ENCODE peak calls at places on chromosomes 3 and 15, in seven cellular contexts. D is HL-60, Z is K562, O is GM12878, V is HepG2, K is HCT116, Q is GM23338. E is an unnamed sample.
A peak's percentile ranks its signal among the peaks of the same experiment; 100 is the strongest.

GRCh38 chr3:73084170-73084569 is 22.7 kb downstream of the EBLN2 start:
- DNase-seq in D (no peak), Z (no peak), O (no peak), V (no peak), K (no peak), Q (no peak), E (no peak)

GRCh38 chr15:62625421-62626033 is 417.0 kb upstream of the TPM1 start:
- DNase-seq in D (no peak), Z (no peak), O (no peak), V (no peak), K (no peak), Q (no peak), E (no peak)

GRCh38 chr3:182486459-182486858 is 306.8 kb upstream of the ATP11B start:
- DNase-seq in D (no peak), Z (no peak), O (no peak), V (no peak), K (no peak), Q (no peak), E (no peak)

GRCh38 chr3:34140606-34141005 is 342.2 kb downstream of the PDCD6IP start:
- DNase-seq in D (no peak), Z (no peak), O (no peak), V (no peak), K (no peak), Q (no peak), E (no peak)

GRCh38 chr3:11995061-11995460 is 9.1 kb upstream of the SYN2 start:
- DNase-seq in D (no peak), Z (no peak), O (no peak), V (no peak), K (no peak), Q (peak; percentile 64), E (no peak)

GRCh38 chr3:170513674-170514073 is 72.2 kb downstream of the SLC7A14 start:
- DNase-seq in D (no peak), Z (no peak), O (no peak), V (no peak), K (no peak), Q (no peak), E (no peak)

GRCh38 chr3:189967254-189967865 is 153.3 kb downstream of the P3H2 start:
- DNase-seq in D (peak; percentile 26), Z (peak; percentile 36), O (no peak), V (peak; percentile 48), K (peak; percentile 44), Q (peak; percentile 88), E (peak; percentile 75)

GRCh38 chr3:28940530-28940929 is 340.3 kb upstream of the RBMS3 start:
- DNase-seq in D (no peak), Z (no peak), O (peak; percentile 33), V (no peak), K (no peak), Q (no peak), E (no peak)

GRCh38 chr15:52020253-52021085 is 1.4 kb downstream of the MAPK6 start:
- DNase-seq in D (no peak), Z (no peak), O (no peak), V (no peak), K (no peak), Q (no peak), E (no peak)

GRCh38 chr3:170437151-170437550 is 18.5 kb downstream of the CLDN11 start:
- DNase-seq in D (no peak), Z (no peak), O (no peak), V (no peak), K (no peak), Q (no peak), E (no peak)

GRCh38 chr3:55963611-55964010 is 476.5 kb upstream of the WNT5A start:
- DNase-seq in D (no peak), Z (no peak), O (no peak), V (no peak), K (no peak), Q (no peak), E (no peak)

GRCh38 chr3:23819599-23820360 is 14.0 kb downstream of the UBE2E1 start:
- DNase-seq in D (no peak), Z (no peak), O (no peak), V (no peak), K (no peak), Q (no peak), E (no peak)

GRCh38 chr15:99729920-99730319 is 3.3 kb downstream of the LYSMD4 start:
- DNase-seq in D (peak; percentile 10), Z (no peak), O (no peak), V (no peak), K (no peak), Q (peak; percentile 64), E (peak; percentile 13)

GRCh38 chr3:108352176-108352575 is 55.8 kb downstream of the HHLA2 start:
- DNase-seq in D (no peak), Z (no peak), O (no peak), V (no peak), K (no peak), Q (no peak), E (no peak)

GRCh38 chr3:124395165-124395564 is 335.1 kb upstream of the UMPS start:
- DNase-seq in D (no peak), Z (no peak), O (no peak), V (no peak), K (no peak), Q (no peak), E (no peak)

GRCh38 chr3:9036327-9037112 is 73.2 kb upstream of the RAD18 start:
- DNase-seq in D (no peak), Z (no peak), O (no peak), V (no peak), K (no peak), Q (no peak), E (no peak)

GRCh38 chr3:81105761-81106160 is 655.7 kb downstream of the GBE1 start:
- DNase-seq in D (no peak), Z (no peak), O (no peak), V (no peak), K (no peak), Q (no peak), E (peak; percentile 25)

GRCh38 chr15:69760890-69761568 is 308.4 kb downstream of the RPLP1 start:
- DNase-seq in D (peak; percentile 97), Z (no peak), O (peak; percentile 62), V (peak; percentile 48), K (peak; percentile 86), Q (no peak), E (peak; percentile 17)

GRCh38 chr3:87949879-87950208 is 109.0 kb downstream of the CGGBP1 start:
- DNase-seq in D (no peak), Z (no peak), O (no peak), V (no peak), K (no peak), Q (no peak), E (no peak)

GRCh38 chr15:47374222-47374621 is 343.1 kb upstream of the SEMA6D start:
- DNase-seq in D (no peak), Z (no peak), O (no peak), V (no peak), K (no peak), Q (peak; percentile 70), E (no peak)

GRCh38 chr3:180973543-180973942 is 16.0 kb downstream of the DNAJC19 start:
- DNase-seq in D (no peak), Z (no peak), O (no peak), V (no peak), K (no peak), Q (no peak), E (no peak)

GRCh38 chr3:110806924-110807323 is 264.7 kb upstream of the NECTIN3 start:
- DNase-seq in D (no peak), Z (no peak), O (no peak), V (peak; percentile 4), K (no peak), Q (no peak), E (no peak)

GRCh38 chr3:177443469-177443868 is 246.2 kb upstream of the TBL1XR1 start:
- DNase-seq in D (no peak), Z (no peak), O (no peak), V (peak; percentile 12), K (peak; percentile 19), Q (no peak), E (peak; percentile 25)

GRCh38 chr15:67145307-67145610 is 79.9 kb downstream of the SMAD3 start:
- DNase-seq in D (no peak), Z (no peak), O (no peak), V (no peak), K (no peak), Q (no peak), E (no peak)

GRCh38 chr15:67146214-67146613 is 80.8 kb downstream of the SMAD3 start:
- DNase-seq in D (no peak), Z (no peak), O (no peak), V (peak; percentile 68), K (no peak), Q (no peak), E (no peak)

GRCh38 chr15:67143646-67144045 is 78.2 kb downstream of the SMAD3 start:
- DNase-seq in D (no peak), Z (no peak), O (no peak), V (no peak), K (no peak), Q (no peak), E (no peak)

GRCh38 chr15:67145710-67146109 is 80.3 kb downstream of the SMAD3 start:
- DNase-seq in D (no peak), Z (no peak), O (no peak), V (no peak), K (no peak), Q (no peak), E (no peak)

DNA sequence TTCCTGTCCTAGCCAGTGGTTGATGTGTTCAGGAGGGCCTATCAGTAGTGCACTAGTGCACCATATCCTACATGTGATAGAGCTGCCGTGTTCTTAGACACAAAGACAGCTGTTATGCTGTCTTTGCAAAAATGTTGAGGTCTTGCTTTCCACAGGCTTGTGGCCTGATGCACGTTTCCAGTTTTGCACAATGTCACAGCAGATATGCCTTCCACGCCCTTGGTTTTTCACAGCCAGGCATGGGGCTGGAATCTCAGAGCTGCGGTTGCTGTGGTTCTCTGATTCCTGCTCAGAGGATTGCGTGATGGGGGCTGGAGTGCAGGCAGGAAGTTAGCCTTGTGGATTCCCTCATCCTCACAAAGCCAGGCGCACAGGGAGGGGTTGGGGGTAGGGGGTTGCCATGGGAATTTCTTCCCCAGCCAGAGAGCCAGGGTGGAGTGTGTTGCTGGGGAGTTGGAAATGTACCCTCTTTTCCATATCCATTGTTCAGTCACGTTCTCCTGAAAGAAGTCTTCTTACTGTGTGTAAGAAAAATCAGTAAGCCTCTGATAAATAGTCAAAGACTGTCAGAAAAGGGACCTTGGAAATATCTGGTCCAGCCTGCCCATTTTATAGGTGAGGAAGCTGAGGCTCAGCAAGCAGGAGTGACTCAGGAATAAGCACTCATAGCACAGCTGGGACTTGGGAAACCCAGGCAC is 79.4 kb downstream of the SMAD3 start:
- DNase-seq in D (peak; percentile 74), Z (no peak), O (no peak), V (no peak), K (no peak), Q (peak; percentile 78), E (no peak)
- TF ChIP-seq POLR2AphosphoS5 in D (peak; percentile 86), Z (no peak), O (no peak), V (no peak), K (no peak), Q (no peak), E (no peak)

GRCh38 chr3:128074851-128075515 is 22.7 kb downstream of the SEC61A1 start:
- DNase-seq in D (no peak), Z (no peak), O (no peak), V (no peak), K (no peak), Q (no peak), E (no peak)
- H3K4me3 ChIP-seq in D (no peak overlapping the region), Z (peak overlapping the region; percentile 47), O (no peak overlapping the region), V (no peak overlapping the region), K (peak overlapping the region; percentile 52), Q (peak overlapping the region; percentile 68), E (peak overlapping the region; percentile 23)

GRCh38 chr3:143822374-143822773 is 25.9 kb downstream of the SLC9A9 start:
- DNase-seq in D (no peak), Z (no peak), O (no peak), V (no peak), K (no peak), Q (no peak), E (no peak)
- TF ChIP-seq REST in D (no peak), Z (no peak), O (no peak), V (no peak), K (no peak), Q (no peak), E (no peak)

GRCh38 chr3:152335273-152335672 is 66.5 kb downstream of the MBNL1 start:
- DNase-seq in D (no peak), Z (no peak), O (no peak), V (no peak), K (no peak), Q (no peak), E (no peak)
- TF ChIP-seq POLR2AphosphoS5 in D (no peak), Z (no peak), O (no peak), V (no peak), K (no peak), Q (no peak), E (no peak)

E was measured in Panc1.